ENCODE peak calls at places on chromosomes 7 and 10, in eight cellular contexts. One of them, this sample, is unnamed.

GRCh38 chr10:76010703-76011102 is 579.3 kb downstream of the LRMDA start:
- DNase-seq in fibroblast of the aortic adventitia: no peak
- DNase-seq in astrocyte of the spinal cord: peak
- DNase-seq in testis: no peak
- DNase-seq in left ventricle myocardium superior: no peak
- DNase-seq in T-helper 2 cell: no peak
- DNase-seq in amygdala: no peak
- DNase-seq in activated T-cell treated with anti-CD3 and anti-CD28 coated beads for 48 hours: no peak
- DNase-seq in this sample: no peak

GRCh38 chr7:66503551-66504031 is 125.1 kb upstream of the KCTD7 start:
- DNase-seq in amygdala: no peak
- DNase-seq in astrocyte of the spinal cord: no peak
- DNase-seq in left ventricle myocardium superior: no peak
- DNase-seq in T-helper 2 cell: no peak
- DNase-seq in fibroblast of the aortic adventitia: no peak
- DNase-seq in testis: no peak
- DNase-seq in activated T-cell treated with anti-CD3 and anti-CD28 coated beads for 48 hours: no peak
- DNase-seq in this sample: no peak

GRCh38 chr10:15718495-15719061 is 1.1 kb downstream of the ITGA8 start:
- DNase-seq in astrocyte of the spinal cord: no peak
- DNase-seq in testis: no peak
- DNase-seq in amygdala: no peak
- DNase-seq in left ventricle myocardium superior: no peak
- DNase-seq in T-helper 2 cell: no peak
- DNase-seq in activated T-cell treated with anti-CD3 and anti-CD28 coated beads for 48 hours: no peak
- DNase-seq in fibroblast of the aortic adventitia: no peak
- DNase-seq in this sample: no peak

GRCh38 chr10:78401882-78402367 is 368.3 kb downstream of the RPS24 start:
- DNase-seq in activated T-cell treated with anti-CD3 and anti-CD28 coated beads for 48 hours: no peak
- DNase-seq in T-helper 2 cell: no peak
- DNase-seq in testis: peak
- DNase-seq in left ventricle myocardium superior: peak
- DNase-seq in astrocyte of the spinal cord: no peak
- DNase-seq in fibroblast of the aortic adventitia: no peak
- DNase-seq in amygdala: peak
- DNase-seq in this sample: no peak

GRCh38 chr7:5230272-5231067 is 40.4 kb downstream of the WIPI2 start:
- DNase-seq in activated T-cell treated with anti-CD3 and anti-CD28 coated beads for 48 hours: no peak
- DNase-seq in astrocyte of the spinal cord: no peak
- DNase-seq in fibroblast of the aortic adventitia: no peak
- DNase-seq in testis: no peak
- DNase-seq in left ventricle myocardium superior: peak
- DNase-seq in amygdala: no peak
- DNase-seq in T-helper 2 cell: no peak
- DNase-seq in this sample: no peak

GRCh38 chr7:26843696-26844095 is 20.7 kb downstream of the SKAP2 start:
- DNase-seq in T-helper 2 cell: no peak
- DNase-seq in testis: no peak
- DNase-seq in astrocyte of the spinal cord: peak
- DNase-seq in activated T-cell treated with anti-CD3 and anti-CD28 coated beads for 48 hours: no peak
- DNase-seq in amygdala: no peak
- DNase-seq in fibroblast of the aortic adventitia: peak
- DNase-seq in left ventricle myocardium superior: no peak
- DNase-seq in this sample: no peak

GRCh38 chr10:75723319-75723965 is 292.0 kb downstream of the LRMDA start:
- DNase-seq in amygdala: no peak
- DNase-seq in astrocyte of the spinal cord: no peak
- DNase-seq in activated T-cell treated with anti-CD3 and anti-CD28 coated beads for 48 hours: no peak
- DNase-seq in testis: no peak
- DNase-seq in T-helper 2 cell: no peak
- DNase-seq in left ventricle myocardium superior: no peak
- DNase-seq in fibroblast of the aortic adventitia: no peak
- DNase-seq in this sample: no peak

GRCh38 chr7:129798616-129799349 is 154.0 kb downstream of the UBE2H start:
- DNase-seq in astrocyte of the spinal cord: no peak
- DNase-seq in amygdala: no peak
- DNase-seq in activated T-cell treated with anti-CD3 and anti-CD28 coated beads for 48 hours: no peak
- DNase-seq in fibroblast of the aortic adventitia: no peak
- DNase-seq in left ventricle myocardium superior: no peak
- DNase-seq in T-helper 2 cell: no peak
- DNase-seq in testis: no peak
- DNase-seq in this sample: no peak

GRCh38 chr7:17126413-17127374 is 171.8 kb upstream of the AHR start:
- DNase-seq in amygdala: no peak
- DNase-seq in left ventricle myocardium superior: no peak
- DNase-seq in testis: no peak
- DNase-seq in T-helper 2 cell: no peak
- DNase-seq in fibroblast of the aortic adventitia: no peak
- DNase-seq in astrocyte of the spinal cord: no peak
- DNase-seq in activated T-cell treated with anti-CD3 and anti-CD28 coated beads for 48 hours: no peak
- DNase-seq in this sample: no peak

GRCh38 chr7:28165971-28166955 is 14.3 kb downstream of the JAZF1 start:
- DNase-seq in T-helper 2 cell: no peak
- DNase-seq in astrocyte of the spinal cord: peak
- DNase-seq in fibroblast of the aortic adventitia: peak
- DNase-seq in testis: no peak
- DNase-seq in amygdala: no peak
- DNase-seq in left ventricle myocardium superior: no peak
- DNase-seq in activated T-cell treated with anti-CD3 and anti-CD28 coated beads for 48 hours: no peak
- DNase-seq in this sample: no peak

GRCh38 chr7:923108-924041 is 31.1 kb downstream of the ADAP1 start:
- DNase-seq in testis: peak
- DNase-seq in activated T-cell treated with anti-CD3 and anti-CD28 coated beads for 48 hours: peak
- DNase-seq in amygdala: no peak
- DNase-seq in left ventricle myocardium superior: peak
- DNase-seq in T-helper 2 cell: peak
- DNase-seq in astrocyte of the spinal cord: peak
- DNase-seq in fibroblast of the aortic adventitia: no peak
- DNase-seq in this sample: peak

GRCh38 chr10:1632141-1632540 is 105.2 kb downstream of the ADARB2 start:
- DNase-seq in astrocyte of the spinal cord: no peak
- DNase-seq in T-helper 2 cell: no peak
- DNase-seq in testis: no peak
- DNase-seq in activated T-cell treated with anti-CD3 and anti-CD28 coated beads for 48 hours: no peak
- DNase-seq in left ventricle myocardium superior: no peak
- DNase-seq in fibroblast of the aortic adventitia: no peak
- DNase-seq in amygdala: no peak
- DNase-seq in this sample: no peak

GRCh38 chr10:128661404-128662197 is 535.4 kb upstream of the MKI67 start:
- DNase-seq in amygdala: no peak
- DNase-seq in testis: no peak
- DNase-seq in left ventricle myocardium superior: no peak
- DNase-seq in activated T-cell treated with anti-CD3 and anti-CD28 coated beads for 48 hours: no peak
- DNase-seq in T-helper 2 cell: no peak
- DNase-seq in astrocyte of the spinal cord: no peak
- DNase-seq in fibroblast of the aortic adventitia: no peak
- DNase-seq in this sample: no peak

GRCh38 chr10:125144693-125145623 is 15.4 kb downstream of the CTBP2 start:
- DNase-seq in testis: peak
- DNase-seq in T-helper 2 cell: no peak
- DNase-seq in left ventricle myocardium superior: no peak
- DNase-seq in amygdala: peak
- DNase-seq in astrocyte of the spinal cord: no peak
- DNase-seq in activated T-cell treated with anti-CD3 and anti-CD28 coated beads for 48 hours: no peak
- DNase-seq in fibroblast of the aortic adventitia: peak
- DNase-seq in this sample: peak

GRCh38 chr10:110494532-110494931 is 3.2 kb upstream of the DUSP5 start:
- DNase-seq in testis: no peak
- DNase-seq in activated T-cell treated with anti-CD3 and anti-CD28 coated beads for 48 hours: no peak
- DNase-seq in astrocyte of the spinal cord: no peak
- DNase-seq in amygdala: no peak
- DNase-seq in fibroblast of the aortic adventitia: no peak
- DNase-seq in T-helper 2 cell: no peak
- DNase-seq in left ventricle myocardium superior: no peak
- DNase-seq in this sample: no peak

GRCh38 chr7:106875508-106875907 is 10.4 kb downstream of the PIK3CG start:
- DNase-seq in fibroblast of the aortic adventitia: no peak
- DNase-seq in astrocyte of the spinal cord: no peak
- DNase-seq in left ventricle myocardium superior: no peak
- DNase-seq in T-helper 2 cell: no peak
- DNase-seq in activated T-cell treated with anti-CD3 and anti-CD28 coated beads for 48 hours: no peak
- DNase-seq in amygdala: no peak
- DNase-seq in testis: no peak
- DNase-seq in this sample: no peak

GRCh38 chr7:50477640-50478039 is 27.5 kb upstream of the FIGNL1 start:
- DNase-seq in fibroblast of the aortic adventitia: no peak
- DNase-seq in left ventricle myocardium superior: no peak
- DNase-seq in testis: no peak
- DNase-seq in amygdala: no peak
- DNase-seq in T-helper 2 cell: no peak
- DNase-seq in astrocyte of the spinal cord: no peak
- DNase-seq in activated T-cell treated with anti-CD3 and anti-CD28 coated beads for 48 hours: no peak
- DNase-seq in this sample: no peak

This sample was measured in RPMI8226.